ENCODE peak calls at places on chromosomes 5 and 9, in six cellular contexts. One of them, this sample, is unnamed.
A peak's percentile ranks its signal among the peaks of the same experiment; 100 is the strongest.

GRCh38 chr5:151660616-151661015 is 26.1 kb downstream of the SPARC start:
- DNase-seq in activated T-helper 1 cell treated with anti-CD3 and anti-CD28 coated beads, Interleukin-12 subunit alpha, Interleukin-12 subunit beta, Interleukin-2, Interleukin-4 antibody, amounts not matched to agents 30 ng/mL and 10 ng/mL and 1 ng/mL, durations not matched to agents 14 hours and 24 hours and 36 hours: no peak
- DNase-seq in CD8-positive, alpha-beta T cell: no peak
- DNase-seq in AML-193: no peak
- DNase-seq in activated CD4-positive, alpha-beta T cell treated with anti-CD3 and anti-CD28 coated beads, Interleukin-2, amount 10 ng/mL, durations not matched to agents 7 days and 5 days: no peak
- DNase-seq in hippocampal formation: no peak
- DNase-seq in this sample: no peak

GRCh38 chr5:58458851-58459275 is 1.0 kb downstream of the PLK2 start:
- DNase-seq in activated T-helper 1 cell treated with anti-CD3 and anti-CD28 coated beads, Interleukin-12 subunit alpha, Interleukin-12 subunit beta, Interleukin-2, Interleukin-4 antibody, amounts not matched to agents 30 ng/mL and 10 ng/mL and 1 ng/mL, durations not matched to agents 14 hours and 24 hours and 36 hours: no peak
- DNase-seq in CD8-positive, alpha-beta T cell: no peak
- DNase-seq in AML-193: no peak
- DNase-seq in hippocampal formation: no peak
- DNase-seq in activated CD4-positive, alpha-beta T cell treated with anti-CD3 and anti-CD28 coated beads, Interleukin-2, amount 10 ng/mL, durations not matched to agents 7 days and 5 days: no peak
- DNase-seq in this sample: no peak

GRCh38 chr9:88017086-88017485 is 42.8 kb upstream of the CDK20 start:
- DNase-seq in CD8-positive, alpha-beta T cell: no peak
- DNase-seq in activated CD4-positive, alpha-beta T cell treated with anti-CD3 and anti-CD28 coated beads, Interleukin-2, amount 10 ng/mL, durations not matched to agents 7 days and 5 days: no peak
- DNase-seq in activated T-helper 1 cell treated with anti-CD3 and anti-CD28 coated beads, Interleukin-12 subunit alpha, Interleukin-12 subunit beta, Interleukin-2, Interleukin-4 antibody, amounts not matched to agents 30 ng/mL and 10 ng/mL and 1 ng/mL, durations not matched to agents 14 hours and 24 hours and 36 hours: no peak
- DNase-seq in hippocampal formation: no peak
- DNase-seq in AML-193: no peak
- DNase-seq in this sample: no peak

GRCh38 chr9:125949247-125949646 is 202.1 kb downstream of the PBX3 start:
- DNase-seq in hippocampal formation: no peak
- DNase-seq in activated T-helper 1 cell treated with anti-CD3 and anti-CD28 coated beads, Interleukin-12 subunit alpha, Interleukin-12 subunit beta, Interleukin-2, Interleukin-4 antibody, amounts not matched to agents 30 ng/mL and 10 ng/mL and 1 ng/mL, durations not matched to agents 14 hours and 24 hours and 36 hours: no peak
- DNase-seq in AML-193: no peak
- DNase-seq in activated CD4-positive, alpha-beta T cell treated with anti-CD3 and anti-CD28 coated beads, Interleukin-2, amount 10 ng/mL, durations not matched to agents 7 days and 5 days: no peak
- DNase-seq in CD8-positive, alpha-beta T cell: no peak
- DNase-seq in this sample: no peak

GRCh38 chr9:28810375-28811075 is 1237.2 kb upstream of the C9orf72 start:
- DNase-seq in AML-193: no peak
- DNase-seq in activated CD4-positive, alpha-beta T cell treated with anti-CD3 and anti-CD28 coated beads, Interleukin-2, amount 10 ng/mL, durations not matched to agents 7 days and 5 days: no peak
- DNase-seq in hippocampal formation: no peak
- DNase-seq in activated T-helper 1 cell treated with anti-CD3 and anti-CD28 coated beads, Interleukin-12 subunit alpha, Interleukin-12 subunit beta, Interleukin-2, Interleukin-4 antibody, amounts not matched to agents 30 ng/mL and 10 ng/mL and 1 ng/mL, durations not matched to agents 14 hours and 24 hours and 36 hours: no peak
- DNase-seq in CD8-positive, alpha-beta T cell: no peak
- DNase-seq in this sample: no peak

GRCh38 chr5:150904479-150905311 is at the start of gene ZNF300:
- DNase-seq in hippocampal formation: peak; percentile 86
- DNase-seq in CD8-positive, alpha-beta T cell: peak; percentile 25
- DNase-seq in activated CD4-positive, alpha-beta T cell treated with anti-CD3 and anti-CD28 coated beads, Interleukin-2, amount 10 ng/mL, durations not matched to agents 7 days and 5 days: peak; percentile 63
- DNase-seq in AML-193: no peak
- DNase-seq in activated T-helper 1 cell treated with anti-CD3 and anti-CD28 coated beads, Interleukin-12 subunit alpha, Interleukin-12 subunit beta, Interleukin-2, Interleukin-4 antibody, amounts not matched to agents 30 ng/mL and 10 ng/mL and 1 ng/mL, durations not matched to agents 14 hours and 24 hours and 36 hours: peak; percentile 2
- DNase-seq in this sample: peak; percentile 39

GRCh38 chr5:20446121-20446520 is 458.1 kb upstream of the CDH18 start:
- DNase-seq in hippocampal formation: no peak
- DNase-seq in AML-193: no peak
- DNase-seq in CD8-positive, alpha-beta T cell: no peak
- DNase-seq in activated T-helper 1 cell treated with anti-CD3 and anti-CD28 coated beads, Interleukin-12 subunit alpha, Interleukin-12 subunit beta, Interleukin-2, Interleukin-4 antibody, amounts not matched to agents 30 ng/mL and 10 ng/mL and 1 ng/mL, durations not matched to agents 14 hours and 24 hours and 36 hours: no peak
- DNase-seq in activated CD4-positive, alpha-beta T cell treated with anti-CD3 and anti-CD28 coated beads, Interleukin-2, amount 10 ng/mL, durations not matched to agents 7 days and 5 days: no peak
- DNase-seq in this sample: no peak

GRCh38 chr5:172407241-172407691 is 47.1 kb downstream of the SH3PXD2B start:
- DNase-seq in CD8-positive, alpha-beta T cell: no peak
- DNase-seq in activated CD4-positive, alpha-beta T cell treated with anti-CD3 and anti-CD28 coated beads, Interleukin-2, amount 10 ng/mL, durations not matched to agents 7 days and 5 days: no peak
- DNase-seq in activated T-helper 1 cell treated with anti-CD3 and anti-CD28 coated beads, Interleukin-12 subunit alpha, Interleukin-12 subunit beta, Interleukin-2, Interleukin-4 antibody, amounts not matched to agents 30 ng/mL and 10 ng/mL and 1 ng/mL, durations not matched to agents 14 hours and 24 hours and 36 hours: no peak
- DNase-seq in AML-193: no peak
- DNase-seq in hippocampal formation: no peak
- DNase-seq in this sample: no peak

GRCh38 chr9:18826248-18826647 is 206.8 kb downstream of the SAXO1 start:
- DNase-seq in hippocampal formation: no peak
- DNase-seq in CD8-positive, alpha-beta T cell: no peak
- DNase-seq in activated T-helper 1 cell treated with anti-CD3 and anti-CD28 coated beads, Interleukin-12 subunit alpha, Interleukin-12 subunit beta, Interleukin-2, Interleukin-4 antibody, amounts not matched to agents 30 ng/mL and 10 ng/mL and 1 ng/mL, durations not matched to agents 14 hours and 24 hours and 36 hours: no peak
- DNase-seq in activated CD4-positive, alpha-beta T cell treated with anti-CD3 and anti-CD28 coated beads, Interleukin-2, amount 10 ng/mL, durations not matched to agents 7 days and 5 days: no peak
- DNase-seq in AML-193: no peak
- DNase-seq in this sample: no peak

GRCh38 chr5:9356306-9356942 is 189.5 kb downstream of the SEMA5A start:
- DNase-seq in activated CD4-positive, alpha-beta T cell treated with anti-CD3 and anti-CD28 coated beads, Interleukin-2, amount 10 ng/mL, durations not matched to agents 7 days and 5 days: no peak
- DNase-seq in CD8-positive, alpha-beta T cell: no peak
- DNase-seq in AML-193: no peak
- DNase-seq in hippocampal formation: no peak
- DNase-seq in activated T-helper 1 cell treated with anti-CD3 and anti-CD28 coated beads, Interleukin-12 subunit alpha, Interleukin-12 subunit beta, Interleukin-2, Interleukin-4 antibody, amounts not matched to agents 30 ng/mL and 10 ng/mL and 1 ng/mL, durations not matched to agents 14 hours and 24 hours and 36 hours: no peak
- DNase-seq in this sample: no peak

GRCh38 chr5:79800979-79801827 is 111.6 kb downstream of the CMYA5 start:
- DNase-seq in CD8-positive, alpha-beta T cell: no peak
- DNase-seq in activated CD4-positive, alpha-beta T cell treated with anti-CD3 and anti-CD28 coated beads, Interleukin-2, amount 10 ng/mL, durations not matched to agents 7 days and 5 days: peak; percentile 16
- DNase-seq in AML-193: no peak
- DNase-seq in hippocampal formation: no peak
- DNase-seq in activated T-helper 1 cell treated with anti-CD3 and anti-CD28 coated beads, Interleukin-12 subunit alpha, Interleukin-12 subunit beta, Interleukin-2, Interleukin-4 antibody, amounts not matched to agents 30 ng/mL and 10 ng/mL and 1 ng/mL, durations not matched to agents 14 hours and 24 hours and 36 hours: no peak
- DNase-seq in this sample: peak; percentile 8

GRCh38 chr9:93667006-93667405 is 90.6 kb downstream of the PHF2 start:
- DNase-seq in hippocampal formation: no peak
- DNase-seq in activated T-helper 1 cell treated with anti-CD3 and anti-CD28 coated beads, Interleukin-12 subunit alpha, Interleukin-12 subunit beta, Interleukin-2, Interleukin-4 antibody, amounts not matched to agents 30 ng/mL and 10 ng/mL and 1 ng/mL, durations not matched to agents 14 hours and 24 hours and 36 hours: no peak
- DNase-seq in activated CD4-positive, alpha-beta T cell treated with anti-CD3 and anti-CD28 coated beads, Interleukin-2, amount 10 ng/mL, durations not matched to agents 7 days and 5 days: no peak
- DNase-seq in AML-193: no peak
- DNase-seq in CD8-positive, alpha-beta T cell: no peak
- DNase-seq in this sample: no peak

GRCh38 chr5:56565693-56566092 is 249.7 kb upstream of the MAP3K1 start:
- DNase-seq in hippocampal formation: no peak
- DNase-seq in AML-193: no peak
- DNase-seq in activated T-helper 1 cell treated with anti-CD3 and anti-CD28 coated beads, Interleukin-12 subunit alpha, Interleukin-12 subunit beta, Interleukin-2, Interleukin-4 antibody, amounts not matched to agents 30 ng/mL and 10 ng/mL and 1 ng/mL, durations not matched to agents 14 hours and 24 hours and 36 hours: no peak
- DNase-seq in CD8-positive, alpha-beta T cell: no peak
- DNase-seq in activated CD4-positive, alpha-beta T cell treated with anti-CD3 and anti-CD28 coated beads, Interleukin-2, amount 10 ng/mL, durations not matched to agents 7 days and 5 days: no peak
- DNase-seq in this sample: peak; percentile 39

GRCh38 chr5:102758576-102758975 is 3.5 kb downstream of the PAM start:
- DNase-seq in activated T-helper 1 cell treated with anti-CD3 and anti-CD28 coated beads, Interleukin-12 subunit alpha, Interleukin-12 subunit beta, Interleukin-2, Interleukin-4 antibody, amounts not matched to agents 30 ng/mL and 10 ng/mL and 1 ng/mL, durations not matched to agents 14 hours and 24 hours and 36 hours: no peak
- DNase-seq in hippocampal formation: no peak
- DNase-seq in AML-193: no peak
- DNase-seq in CD8-positive, alpha-beta T cell: no peak
- DNase-seq in activated CD4-positive, alpha-beta T cell treated with anti-CD3 and anti-CD28 coated beads, Interleukin-2, amount 10 ng/mL, durations not matched to agents 7 days and 5 days: no peak
- DNase-seq in this sample: no peak

GRCh38 chr9:101705135-101705661 is 33.2 kb downstream of the GRIN3A start:
- DNase-seq in hippocampal formation: peak; percentile 25
- DNase-seq in CD8-positive, alpha-beta T cell: no peak
- DNase-seq in activated T-helper 1 cell treated with anti-CD3 and anti-CD28 coated beads, Interleukin-12 subunit alpha, Interleukin-12 subunit beta, Interleukin-2, Interleukin-4 antibody, amounts not matched to agents 30 ng/mL and 10 ng/mL and 1 ng/mL, durations not matched to agents 14 hours and 24 hours and 36 hours: no peak
- DNase-seq in AML-193: peak; percentile 19
- DNase-seq in activated CD4-positive, alpha-beta T cell treated with anti-CD3 and anti-CD28 coated beads, Interleukin-2, amount 10 ng/mL, durations not matched to agents 7 days and 5 days: peak; percentile 14
- DNase-seq in this sample: peak; percentile 13

This sample was measured in stimulated activated naive B cell treated with anti-CD40 and anti-IgM and Interleukin-4, amounts not matched to agents 10 μg/mL and 1 μg/mL and 100 μg/mL, for 72 hours.